ENCODE peak calls at places on chromosomes 2 and 18, in seven cellular contexts. T, B, N, A, O, C and I are unnamed samples.

GRCh38 chr2:82143343-82143742 is 1838.8 kb upstream of the LRRTM1 start:
- DNase-seq in O (no peak), B (no peak), A (no peak), T (no peak), C (no peak), N (no peak), I (no peak)

GRCh38 chr2:71798266-71799012 is 345.1 kb downstream of the DYSF start:
- DNase-seq in C (no peak), N (peak), O (peak), A (peak), B (peak), T (peak), I (peak)

GRCh38 chr18:9755110-9755509 is 47.0 kb downstream of the RAB31 start:
- DNase-seq in B (no peak), T (no peak), C (no peak), A (no peak), O (no peak), N (no peak), I (no peak)

GRCh38 chr2:65800998-65801397 is 368.6 kb upstream of the SPRED2 start:
- DNase-seq in T (no peak), C (no peak), N (no peak), O (peak), B (peak), A (peak), I (peak)

GRCh38 chr2:157789933-157790511 is 86.1 kb downstream of the ACVR1 start:
- DNase-seq in T (peak), N (no peak), B (no peak), O (no peak), C (no peak), A (no peak), I (peak)

GRCh38 chr2:229456091-229456490 is 185.0 kb upstream of the PID1 start:
- DNase-seq in O (no peak), A (peak), T (no peak), B (no peak), N (no peak), C (no peak), I (no peak)

GRCh38 chr2:217865373-217865772 is 137.4 kb downstream of the TNS1 start:
- DNase-seq in O (no peak), T (no peak), N (no peak), B (no peak), C (no peak), A (no peak), I (no peak)

GRCh38 chr2:28035816-28036215 is 145.3 kb downstream of the BABAM2 start:
- DNase-seq in O (no peak), N (no peak), T (no peak), B (no peak), C (no peak), A (no peak), I (no peak)

GRCh38 chr18:36829362-36830140 is 624 bp downstream of the KIAA1328 start:
- DNase-seq in C (no peak), A (no peak), B (no peak), O (peak), N (no peak), T (peak), I (no peak)